ENCODE peak calls at places on chromosomes 3 and 15, in eight cellular contexts. U is iris pigment epithelial cell; Z is GM12891; F is CD8-positive, alpha-beta memory T cell; L is neural crest cell; S is stimulated activated CD8-positive, alpha-beta memory T cell treated with anti-CD3 and anti-CD28 coated beads, Interleukin-2, amount 100 ng/mL, for 48 hours; M is GOT3; V is kidney epithelial cell. H is an unnamed sample.

GRCh38 chr3:168820748-168821445 is 725.2 kb upstream of the GOLIM4 start:
- DNase-seq in U (no peak), Z (no peak), F (no peak), L (no peak), S (no peak), M (no peak), V (no peak), H (no peak)

GRCh38 chr15:42065008-42065407 is 29.4 kb downstream of the PLA2G4D start:
- DNase-seq in U (no peak), Z (no peak), F (no peak), L (peak), S (no peak), M (no peak), V (no peak), H (peak)

GRCh38 chr3:59607628-59608027 is 557.8 kb upstream of the CFAP20DC start:
- DNase-seq in U (peak), Z (no peak), F (no peak), L (no peak), S (no peak), M (no peak), V (no peak), H (no peak)

GRCh38 chr3:152071924-152072323 is 196.8 kb upstream of the MBNL1 start:
- DNase-seq in U (peak), Z (no peak), F (no peak), L (no peak), S (no peak), M (no peak), V (no peak), H (no peak)

GRCh38 chr3:62622553-62623174 is 249.3 kb upstream of the FEZF2 start:
- DNase-seq in U (peak), Z (peak), F (no peak), L (no peak), S (no peak), M (no peak), V (no peak), H (no peak)

GRCh38 chr15:65305776-65306175 is 1.3 kb downstream of the RNU5B-1 start:
- DNase-seq in U (no peak), Z (no peak), F (no peak), L (no peak), S (no peak), M (no peak), V (no peak), H (no peak)

GRCh38 chr15:72487070-72487797 is 13.1 kb downstream of the ARIH1 start:
- DNase-seq in U (peak), Z (no peak), F (no peak), L (no peak), S (no peak), M (no peak), V (no peak), H (no peak)

GRCh38 chr3:120181632-120182031 is 87.4 kb upstream of the GSK3B start:
- DNase-seq in U (no peak), Z (no peak), F (no peak), L (no peak), S (no peak), M (no peak), V (no peak), H (no peak)

GRCh38 chr3:31159331-31160039 is 265.0 kb upstream of the GADL1 start:
- DNase-seq in U (peak), Z (no peak), F (no peak), L (no peak), S (no peak), M (no peak), V (no peak), H (no peak)

GRCh38 chr3:129756871-129757270 is 136.6 kb downstream of the TMCC1 start:
- DNase-seq in U (peak), Z (no peak), F (no peak), L (no peak), S (no peak), M (no peak), V (no peak), H (no peak)

GRCh38 chr15:22960587-22960986 is 19.6 kb downstream of the CYFIP1 start:
- DNase-seq in U (no peak), Z (no peak), F (no peak), L (no peak), S (no peak), M (no peak), V (no peak), H (no peak)

H was measured in C1 segment of cervical spinal cord.